ENCODE peak calls at places on chromosome 5, in nine cellular contexts. D is SK-MEL-5; S is SJSA1; V is HCEC 1CT; E is amygdala; O is small intestine; A is activated CD4-positive, alpha-beta memory T cell treated with anti-CD3 and anti-CD28 coated beads, Interleukin-2, amount 10 ng/mL, durations not matched to agents 7 days and 5 days; M is amniotic stem cell; K is NCI-H1417. J is an unnamed sample.

GRCh38 chr5:7078901-7079300 is 317.0 kb upstream of the ADCY2 start:
- DNase-seq in D (peak; percentile 74), S (no peak), V (no peak), E (no peak), O (peak; percentile 42), A (no peak), M (no peak), K (peak; percentile 79), J (no peak)

GRCh38 chr5:176501333-176501732 is 35.9 kb downstream of the RNF44 start:
- DNase-seq in D (no peak), S (no peak), V (peak; percentile 75), E (no peak), O (no peak), A (no peak), M (peak; percentile 34), K (no peak), J (no peak)

GRCh38 chr5:123549256-123549904 is 37.4 kb downstream of the CSNK1G3 start:
- DNase-seq in D (peak; percentile 29), S (no peak), V (no peak), E (no peak), O (peak; percentile 32), A (peak; percentile 69), M (no peak), K (no peak), J (no peak)

GRCh38 chr5:142141463-142141862 is 32.9 kb downstream of the NDFIP1 start:
- DNase-seq in D (peak; percentile 41), S (no peak), V (no peak), E (no peak), O (no peak), A (no peak), M (no peak), K (no peak), J (no peak)

GRCh38 chr5:77893225-77893860 is 117.2 kb upstream of the TBCA start:
- DNase-seq in D (peak; percentile 92), S (peak; percentile 91), V (peak; percentile 94), E (no peak), O (no peak), A (no peak), M (peak; percentile 85), K (no peak), J (peak; percentile 55)

GRCh38 chr5:122192883-122193496 is 63.6 kb downstream of the ZNF474 start:
- DNase-seq in D (peak; percentile 79), S (peak; percentile 64), V (peak; percentile 66), E (no peak), O (peak; percentile 54), A (no peak), M (peak; percentile 72), K (peak; percentile 79), J (no peak)

GRCh38 chr5:45643051-45643450 is 53.1 kb downstream of the HCN1 start:
- DNase-seq in D (no peak), S (no peak), V (no peak), E (no peak), O (no peak), A (no peak), M (no peak), K (no peak), J (no peak)

GRCh38 chr5:1445313-1445894 is at the start of gene SLC6A3:
- DNase-seq in D (peak; percentile 41), S (no peak), V (no peak), E (no peak), O (peak; percentile 28), A (no peak), M (no peak), K (no peak), J (peak; percentile 59)

GRCh38 chr5:1732955-1733354 is 66.7 kb downstream of the MRPL36 start:
- DNase-seq in D (no peak), S (no peak), V (no peak), E (no peak), O (no peak), A (no peak), M (no peak), K (no peak), J (no peak)

GRCh38 chr5:158711927-158712529 is 387.7 kb downstream of the EBF1 start:
- DNase-seq in D (no peak), S (no peak), V (no peak), E (no peak), O (no peak), A (no peak), M (no peak), K (no peak), J (no peak)

GRCh38 chr5:151296478-151296830 is 7.1 kb downstream of the SLC36A3 start:
- DNase-seq in D (no peak), S (no peak), V (no peak), E (no peak), O (no peak), A (no peak), M (no peak), K (no peak), J (no peak)

GRCh38 chr5:124088289-124089064 is 576.5 kb downstream of the CSNK1G3 start:
- DNase-seq in D (no peak), S (no peak), V (no peak), E (no peak), O (no peak), A (no peak), M (no peak), K (peak; percentile 69), J (no peak)

GRCh38 chr5:88551724-88552345 is 283.2 kb upstream of the TMEM161B start:
- DNase-seq in D (peak; percentile 12), S (no peak), V (no peak), E (no peak), O (no peak), A (no peak), M (no peak), K (no peak), J (no peak)

GRCh38 chr5:16740476-16740875 is 123.7 kb upstream of the RETREG1 start:
- DNase-seq in D (no peak), S (no peak), V (no peak), E (no peak), O (no peak), A (no peak), M (no peak), K (peak; percentile 57), J (no peak)

GRCh38 chr5:14417232-14417730 is 164.3 kb upstream of the OTULINL start:
- DNase-seq in D (no peak), S (peak; percentile 64), V (no peak), E (no peak), O (no peak), A (no peak), M (peak; percentile 38), K (no peak), J (no peak)